ENCODE peak calls at places on chromosomes 2 and 18, in four cellular contexts. One of them, this sample, is unnamed.

GRCh38 chr2:173750332-173750731 is 214.8 kb downstream of the SP3 start:
- DNase-seq in right atrium auricular region: no peak
- DNase-seq in activated T-cell treated with anti-CD3 and anti-CD28 coated beads for 24 hours: no peak
- DNase-seq in activated CD4-positive, CD25-positive, alpha-beta regulatory T cell: no peak
- DNase-seq in this sample: no peak

GRCh38 chr2:85537600-85538506 is 1.1 kb upstream of the MAT2A start:
- DNase-seq in activated CD4-positive, CD25-positive, alpha-beta regulatory T cell: peak; percentile 30
- DNase-seq in activated T-cell treated with anti-CD3 and anti-CD28 coated beads for 24 hours: peak; percentile 21
- DNase-seq in right atrium auricular region: peak; percentile 65
- DNase-seq in this sample: no peak

GRCh38 chr2:233814063-233814435 is 35.9 kb downstream of the MROH2A start:
- DNase-seq in activated T-cell treated with anti-CD3 and anti-CD28 coated beads for 24 hours: no peak
- DNase-seq in right atrium auricular region: no peak
- DNase-seq in activated CD4-positive, CD25-positive, alpha-beta regulatory T cell: no peak
- DNase-seq in this sample: no peak

GRCh38 chr2:56613917-56614316 is 430.1 kb downstream of the CCDC85A start:
- DNase-seq in right atrium auricular region: no peak
- DNase-seq in activated T-cell treated with anti-CD3 and anti-CD28 coated beads for 24 hours: no peak
- DNase-seq in activated CD4-positive, CD25-positive, alpha-beta regulatory T cell: no peak
- DNase-seq in this sample: no peak

GRCh38 chr2:70552501-70553333 is 909 bp downstream of the TGFA start:
- DNase-seq in activated CD4-positive, CD25-positive, alpha-beta regulatory T cell: no peak
- DNase-seq in right atrium auricular region: no peak
- DNase-seq in activated T-cell treated with anti-CD3 and anti-CD28 coated beads for 24 hours: no peak
- DNase-seq in this sample: peak; percentile 12

GRCh38 chr18:49127606-49128190 is 176.9 kb upstream of the SMAD7 start:
- DNase-seq in activated CD4-positive, CD25-positive, alpha-beta regulatory T cell: no peak
- DNase-seq in right atrium auricular region: no peak
- DNase-seq in activated T-cell treated with anti-CD3 and anti-CD28 coated beads for 24 hours: no peak
- DNase-seq in this sample: no peak

GRCh38 chr2:47218066-47218581 is 63.0 kb upstream of the STPG4 start:
- DNase-seq in right atrium auricular region: no peak
- DNase-seq in activated T-cell treated with anti-CD3 and anti-CD28 coated beads for 24 hours: no peak
- DNase-seq in activated CD4-positive, CD25-positive, alpha-beta regulatory T cell: no peak
- DNase-seq in this sample: no peak

GRCh38 chr18:42182728-42183700 is 228.0 kb downstream of the PIK3C3 start:
- DNase-seq in activated T-cell treated with anti-CD3 and anti-CD28 coated beads for 24 hours: no peak
- DNase-seq in activated CD4-positive, CD25-positive, alpha-beta regulatory T cell: no peak
- DNase-seq in right atrium auricular region: no peak
- DNase-seq in this sample: no peak

GRCh38 chr2:11370377-11371098 is 26.1 kb upstream of the ROCK2 start:
- DNase-seq in activated T-cell treated with anti-CD3 and anti-CD28 coated beads for 24 hours: no peak
- DNase-seq in activated CD4-positive, CD25-positive, alpha-beta regulatory T cell: no peak
- DNase-seq in right atrium auricular region: no peak
- DNase-seq in this sample: no peak

GRCh38 chr2:237725661-237726060 is 72.9 kb upstream of the RBM44 start:
- DNase-seq in right atrium auricular region: peak; percentile 59
- DNase-seq in activated CD4-positive, CD25-positive, alpha-beta regulatory T cell: no peak
- DNase-seq in activated T-cell treated with anti-CD3 and anti-CD28 coated beads for 24 hours: no peak
- DNase-seq in this sample: no peak

GRCh38 chr2:38600242-38600891 is 2.4 kb downstream of the HNRNPLL start:
- DNase-seq in right atrium auricular region: no peak
- DNase-seq in activated T-cell treated with anti-CD3 and anti-CD28 coated beads for 24 hours: no peak
- DNase-seq in activated CD4-positive, CD25-positive, alpha-beta regulatory T cell: no peak
- DNase-seq in this sample: no peak

GRCh38 chr2:124607679-124608078 is 582.6 kb downstream of the CNTNAP5 start:
- DNase-seq in right atrium auricular region: no peak
- DNase-seq in activated T-cell treated with anti-CD3 and anti-CD28 coated beads for 24 hours: no peak
- DNase-seq in activated CD4-positive, CD25-positive, alpha-beta regulatory T cell: no peak
- DNase-seq in this sample: no peak

GRCh38 chr2:10395893-10396292 is 52.2 kb downstream of the ODC1 start:
- DNase-seq in activated T-cell treated with anti-CD3 and anti-CD28 coated beads for 24 hours: no peak
- DNase-seq in activated CD4-positive, CD25-positive, alpha-beta regulatory T cell: no peak
- DNase-seq in right atrium auricular region: no peak
- DNase-seq in this sample: no peak

GRCh38 chr18:51193621-51194287 is 3.7 kb downstream of the MEX3C start:
- DNase-seq in activated CD4-positive, CD25-positive, alpha-beta regulatory T cell: no peak
- DNase-seq in right atrium auricular region: no peak
- DNase-seq in activated T-cell treated with anti-CD3 and anti-CD28 coated beads for 24 hours: no peak
- DNase-seq in this sample: no peak

GRCh38 chr2:206423147-206423546 is 20.2 kb upstream of the ADAM23 start:
- DNase-seq in right atrium auricular region: no peak
- DNase-seq in activated T-cell treated with anti-CD3 and anti-CD28 coated beads for 24 hours: no peak
- DNase-seq in activated CD4-positive, CD25-positive, alpha-beta regulatory T cell: no peak
- DNase-seq in this sample: no peak

GRCh38 chr18:13436596-13436995 is 218.0 kb downstream of the LDLRAD4 start:
- DNase-seq in activated CD4-positive, CD25-positive, alpha-beta regulatory T cell: no peak
- DNase-seq in right atrium auricular region: no peak
- DNase-seq in activated T-cell treated with anti-CD3 and anti-CD28 coated beads for 24 hours: no peak
- DNase-seq in this sample: no peak

GRCh38 chr2:168192839-168193616 is 54.4 kb downstream of the STK39 start:
- DNase-seq in right atrium auricular region: no peak
- DNase-seq in activated T-cell treated with anti-CD3 and anti-CD28 coated beads for 24 hours: no peak
- DNase-seq in activated CD4-positive, CD25-positive, alpha-beta regulatory T cell: no peak
- DNase-seq in this sample: peak; percentile 50

GRCh38 chr2:238915196-238915595 is 67.3 kb downstream of the TWIST2 start:
- DNase-seq in activated CD4-positive, CD25-positive, alpha-beta regulatory T cell: no peak
- DNase-seq in right atrium auricular region: no peak
- DNase-seq in activated T-cell treated with anti-CD3 and anti-CD28 coated beads for 24 hours: no peak
- DNase-seq in this sample: no peak

GRCh38 chr18:9792565-9793226 is 84.6 kb downstream of the RAB31 start:
- DNase-seq in activated CD4-positive, CD25-positive, alpha-beta regulatory T cell: no peak
- DNase-seq in right atrium auricular region: no peak
- DNase-seq in activated T-cell treated with anti-CD3 and anti-CD28 coated beads for 24 hours: no peak
- DNase-seq in this sample: peak; percentile 50

GRCh38 chr18:47585136-47585535 is 333.7 kb upstream of the SKOR2 start:
- DNase-seq in activated CD4-positive, CD25-positive, alpha-beta regulatory T cell: no peak
- DNase-seq in activated T-cell treated with anti-CD3 and anti-CD28 coated beads for 24 hours: no peak
- DNase-seq in right atrium auricular region: no peak
- DNase-seq in this sample: no peak

GRCh38 chr2:26615336-26616031 is 25.7 kb downstream of the CIB4 start:
- DNase-seq in activated CD4-positive, CD25-positive, alpha-beta regulatory T cell: no peak
- DNase-seq in right atrium auricular region: no peak
- DNase-seq in activated T-cell treated with anti-CD3 and anti-CD28 coated beads for 24 hours: no peak
- DNase-seq in this sample: no peak

GRCh38 chr2:137975280-137976271 is 11.3 kb downstream of the HNMT start:
- DNase-seq in activated CD4-positive, CD25-positive, alpha-beta regulatory T cell: no peak
- DNase-seq in right atrium auricular region: no peak
- DNase-seq in activated T-cell treated with anti-CD3 and anti-CD28 coated beads for 24 hours: no peak
- DNase-seq in this sample: no peak

GRCh38 chr2:6074303-6074702 is 382.1 kb downstream of the SOX11 start:
- DNase-seq in right atrium auricular region: no peak
- DNase-seq in activated T-cell treated with anti-CD3 and anti-CD28 coated beads for 24 hours: no peak
- DNase-seq in activated CD4-positive, CD25-positive, alpha-beta regulatory T cell: no peak
- DNase-seq in this sample: no peak

GRCh38 chr2:234741976-234742375 is 209.8 kb upstream of the SH3BP4 start:
- DNase-seq in right atrium auricular region: no peak
- DNase-seq in activated T-cell treated with anti-CD3 and anti-CD28 coated beads for 24 hours: no peak
- DNase-seq in activated CD4-positive, CD25-positive, alpha-beta regulatory T cell: no peak
- DNase-seq in this sample: no peak

GRCh38 chr2:85649201-85650190 is 18.5 kb downstream of the SFTPB start:
- DNase-seq in activated T-cell treated with anti-CD3 and anti-CD28 coated beads for 24 hours: no peak
- DNase-seq in right atrium auricular region: no peak
- DNase-seq in activated CD4-positive, CD25-positive, alpha-beta regulatory T cell: no peak
- DNase-seq in this sample: no peak

This sample was measured in stimulated activated naive CD8-positive, alpha-beta T cell treated with anti-CD3 and anti-CD28 coated beads, Interleukin-15, amount 100 ng/mL, for 72 hours.